ENCODE peak calls at places on chromosomes 5 and 9, in ten cellular contexts. One of them, this sample, is unnamed.

GRCh38 chr9:128702949-128703615 is 779 bp downstream of the PKN3 start:
- DNase-seq in HCEC 1CT: no peak
- DNase-seq in A673: peak; percentile 73
- DNase-seq in activated gamma-delta T cell treated with anti-CD3 and anti-CD28 coated beads, Interleukin-2, amount 50 U/mL, for 16 hours: no peak
- DNase-seq in stimulated activated CD4-positive, alpha-beta T cell treated with anti-CD3 and anti-CD28 coated beads, Interleukin-1b, Interleukin-23, amount 100 ng/mL, for 4 hours: peak; percentile 12
- DNase-seq in anterior cingulate cortex: no peak
- DNase-seq in NCI-H345: no peak
- DNase-seq in globus pallidus: no peak
- DNase-seq in activated effector memory CD4-positive, alpha-beta T cell treated with Interleukin-2 at 50 U/mL for 16 hours: no peak
- DNase-seq in non-pigmented ciliary epithelial cell: no peak
- DNase-seq in this sample: no peak

GRCh38 chr5:523658-524441 is 399 bp downstream of the SLC9A3 start:
- DNase-seq in activated gamma-delta T cell treated with anti-CD3 and anti-CD28 coated beads, Interleukin-2, amount 50 U/mL, for 16 hours: no peak
- DNase-seq in activated effector memory CD4-positive, alpha-beta T cell treated with Interleukin-2 at 50 U/mL for 16 hours: no peak
- DNase-seq in HCEC 1CT: no peak
- DNase-seq in stimulated activated CD4-positive, alpha-beta T cell treated with anti-CD3 and anti-CD28 coated beads, Interleukin-1b, Interleukin-23, amount 100 ng/mL, for 4 hours: no peak
- DNase-seq in NCI-H345: no peak
- DNase-seq in globus pallidus: no peak
- DNase-seq in anterior cingulate cortex: no peak
- DNase-seq in non-pigmented ciliary epithelial cell: no peak
- DNase-seq in A673: peak; percentile 33
- DNase-seq in this sample: no peak

GRCh38 chr5:35811108-35811741 is 45.5 kb upstream of the IL7R start:
- DNase-seq in anterior cingulate cortex: no peak
- DNase-seq in stimulated activated CD4-positive, alpha-beta T cell treated with anti-CD3 and anti-CD28 coated beads, Interleukin-1b, Interleukin-23, amount 100 ng/mL, for 4 hours: no peak
- DNase-seq in globus pallidus: no peak
- DNase-seq in non-pigmented ciliary epithelial cell: peak; percentile 26
- DNase-seq in HCEC 1CT: peak; percentile 23
- DNase-seq in activated effector memory CD4-positive, alpha-beta T cell treated with Interleukin-2 at 50 U/mL for 16 hours: no peak
- DNase-seq in A673: no peak
- DNase-seq in NCI-H345: no peak
- DNase-seq in activated gamma-delta T cell treated with anti-CD3 and anti-CD28 coated beads, Interleukin-2, amount 50 U/mL, for 16 hours: no peak
- DNase-seq in this sample: no peak

GRCh38 chr5:15646351-15646750 is 146.4 kb downstream of the FBXL7 start:
- DNase-seq in HCEC 1CT: no peak
- DNase-seq in stimulated activated CD4-positive, alpha-beta T cell treated with anti-CD3 and anti-CD28 coated beads, Interleukin-1b, Interleukin-23, amount 100 ng/mL, for 4 hours: no peak
- DNase-seq in non-pigmented ciliary epithelial cell: no peak
- DNase-seq in activated effector memory CD4-positive, alpha-beta T cell treated with Interleukin-2 at 50 U/mL for 16 hours: no peak
- DNase-seq in globus pallidus: no peak
- DNase-seq in A673: no peak
- DNase-seq in NCI-H345: no peak
- DNase-seq in activated gamma-delta T cell treated with anti-CD3 and anti-CD28 coated beads, Interleukin-2, amount 50 U/mL, for 16 hours: no peak
- DNase-seq in anterior cingulate cortex: no peak
- DNase-seq in this sample: no peak

GRCh38 chr5:132655821-132656773 is 1.9 kb upstream of the IL13 start:
- DNase-seq in activated effector memory CD4-positive, alpha-beta T cell treated with Interleukin-2 at 50 U/mL for 16 hours: no peak
- DNase-seq in stimulated activated CD4-positive, alpha-beta T cell treated with anti-CD3 and anti-CD28 coated beads, Interleukin-1b, Interleukin-23, amount 100 ng/mL, for 4 hours: peak; percentile 17
- DNase-seq in A673: peak; percentile 32
- DNase-seq in NCI-H345: no peak
- DNase-seq in activated gamma-delta T cell treated with anti-CD3 and anti-CD28 coated beads, Interleukin-2, amount 50 U/mL, for 16 hours: peak; percentile 32
- DNase-seq in HCEC 1CT: no peak
- DNase-seq in globus pallidus: peak; percentile 24
- DNase-seq in anterior cingulate cortex: no peak
- DNase-seq in non-pigmented ciliary epithelial cell: no peak
- DNase-seq in this sample: peak; percentile 69

GRCh38 chr5:95858023-95858461 is 35.5 kb upstream of the GLRX start:
- DNase-seq in stimulated activated CD4-positive, alpha-beta T cell treated with anti-CD3 and anti-CD28 coated beads, Interleukin-1b, Interleukin-23, amount 100 ng/mL, for 4 hours: no peak
- DNase-seq in anterior cingulate cortex: no peak
- DNase-seq in A673: no peak
- DNase-seq in globus pallidus: no peak
- DNase-seq in non-pigmented ciliary epithelial cell: peak; percentile 70
- DNase-seq in HCEC 1CT: peak; percentile 89
- DNase-seq in activated gamma-delta T cell treated with anti-CD3 and anti-CD28 coated beads, Interleukin-2, amount 50 U/mL, for 16 hours: no peak
- DNase-seq in activated effector memory CD4-positive, alpha-beta T cell treated with Interleukin-2 at 50 U/mL for 16 hours: no peak
- DNase-seq in NCI-H345: peak; percentile 61
- DNase-seq in this sample: no peak

GRCh38 chr5:2298746-2299145 is 416.0 kb upstream of the IRX4 start:
- DNase-seq in non-pigmented ciliary epithelial cell: no peak
- DNase-seq in globus pallidus: no peak
- DNase-seq in A673: no peak
- DNase-seq in HCEC 1CT: no peak
- DNase-seq in stimulated activated CD4-positive, alpha-beta T cell treated with anti-CD3 and anti-CD28 coated beads, Interleukin-1b, Interleukin-23, amount 100 ng/mL, for 4 hours: no peak
- DNase-seq in NCI-H345: peak; percentile 4
- DNase-seq in activated effector memory CD4-positive, alpha-beta T cell treated with Interleukin-2 at 50 U/mL for 16 hours: no peak
- DNase-seq in anterior cingulate cortex: no peak
- DNase-seq in activated gamma-delta T cell treated with anti-CD3 and anti-CD28 coated beads, Interleukin-2, amount 50 U/mL, for 16 hours: no peak
- DNase-seq in this sample: no peak

GRCh38 chr9:111108946-111109345 is 70.7 kb upstream of the LPAR1 start:
- DNase-seq in HCEC 1CT: peak; percentile 83
- DNase-seq in non-pigmented ciliary epithelial cell: peak; percentile 57
- DNase-seq in stimulated activated CD4-positive, alpha-beta T cell treated with anti-CD3 and anti-CD28 coated beads, Interleukin-1b, Interleukin-23, amount 100 ng/mL, for 4 hours: no peak
- DNase-seq in anterior cingulate cortex: no peak
- DNase-seq in activated gamma-delta T cell treated with anti-CD3 and anti-CD28 coated beads, Interleukin-2, amount 50 U/mL, for 16 hours: no peak
- DNase-seq in NCI-H345: no peak
- DNase-seq in globus pallidus: no peak
- DNase-seq in activated effector memory CD4-positive, alpha-beta T cell treated with Interleukin-2 at 50 U/mL for 16 hours: no peak
- DNase-seq in A673: no peak
- DNase-seq in this sample: no peak